ENCODE peak calls at places on chromosomes 16 and 17, in four cellular contexts. G, S, R and O are unnamed samples.

GRCh38 chr16:53126390-53126789 is 71.6 kb downstream of the CHD9 start:
- DNase-seq in G (no peak), R (no peak), S (no peak), O (no peak)

GRCh38 chr16:19520861-19521331 is 1.0 kb downstream of the GDE1 start:
- DNase-seq in G (peak), R (peak), S (peak), O (no peak)

GRCh38 chr17:42695500-42695899 is 13.2 kb downstream of the CNTNAP1 start:
- DNase-seq in S (no peak), R (no peak), G (no peak), O (peak)

GRCh38 chr17:78527345-78527744 is 49.9 kb downstream of the DNAH17 start:
- DNase-seq in R (no peak), S (no peak), G (no peak), O (no peak)

GRCh38 chr17:12422632-12423031 is 243.1 kb upstream of the MYOCD start:
- DNase-seq in G (no peak), R (no peak), S (no peak), O (no peak)

GRCh38 chr16:81259916-81260315 is 21.4 kb downstream of the BCO1 start:
- DNase-seq in G (no peak), S (no peak), R (no peak), O (no peak)

GRCh38 chr16:89596957-89597644 is 16.3 kb upstream of the DPEP1 start:
- DNase-seq in R (no peak), S (no peak), G (no peak), O (no peak)

GRCh38 chr16:57147381-57148191 is 38.3 kb downstream of the PSME3IP1 start:
- DNase-seq in S (no peak), G (no peak), R (peak), O (no peak)

GRCh38 chr16:3089717-3090592 is 9.1 kb downstream of the ZSCAN10 start:
- DNase-seq in G (no peak), R (no peak), S (no peak), O (no peak)

DNA sequence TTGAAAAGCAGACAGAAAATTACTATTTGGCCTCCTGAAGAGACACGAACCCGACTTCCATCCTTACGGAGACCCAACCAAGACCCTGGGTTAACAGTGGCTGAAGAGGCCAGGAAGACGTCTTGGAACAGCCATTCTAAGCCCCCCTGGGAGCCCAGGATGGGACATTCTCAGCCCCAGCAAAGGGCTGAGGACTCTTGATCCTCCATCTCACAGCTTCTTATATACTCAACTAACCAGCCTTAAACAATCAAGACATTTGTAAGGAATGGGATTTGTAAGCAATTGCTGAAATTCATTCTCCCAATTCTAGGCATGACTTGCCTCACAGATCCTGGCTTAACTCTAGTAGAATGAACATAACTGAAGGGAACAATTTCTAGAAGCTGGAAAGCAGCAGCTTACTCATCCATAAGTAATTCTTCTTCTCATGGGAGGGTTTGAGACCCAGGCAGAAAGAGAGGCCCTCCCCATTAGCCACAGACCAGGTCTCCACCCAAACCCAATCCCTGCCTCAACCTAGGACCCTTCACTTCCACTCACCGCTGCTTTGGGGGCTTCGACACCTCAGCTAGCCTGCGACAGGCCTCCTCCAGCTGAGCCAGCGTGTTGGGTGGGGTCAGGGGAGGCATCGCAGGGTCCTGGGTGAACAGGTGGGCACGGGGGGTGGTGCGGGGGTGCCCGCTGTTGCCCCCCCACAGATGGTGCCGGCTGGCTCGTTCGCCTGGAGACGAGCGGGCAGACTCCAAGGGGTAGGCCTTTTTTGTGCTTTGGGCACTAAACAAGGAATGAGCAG is 25.5 kb downstream of the AXIN2 start:
- DNase-seq in R (no peak), G (no peak), S (no peak), O (no peak)
- TF ChIP-seq SPI1 in R (no peak), G (no peak), S (no peak), O (no peak)

GRCh38 chr17:27668488-27668823 is 37.5 kb downstream of the LGALS9 start:
- DNase-seq in R (no peak), S (no peak), G (no peak), O (no peak)
- TF ChIP-seq SPI1 in R (no peak), S (no peak), G (no peak), O (no peak)

DNA sequence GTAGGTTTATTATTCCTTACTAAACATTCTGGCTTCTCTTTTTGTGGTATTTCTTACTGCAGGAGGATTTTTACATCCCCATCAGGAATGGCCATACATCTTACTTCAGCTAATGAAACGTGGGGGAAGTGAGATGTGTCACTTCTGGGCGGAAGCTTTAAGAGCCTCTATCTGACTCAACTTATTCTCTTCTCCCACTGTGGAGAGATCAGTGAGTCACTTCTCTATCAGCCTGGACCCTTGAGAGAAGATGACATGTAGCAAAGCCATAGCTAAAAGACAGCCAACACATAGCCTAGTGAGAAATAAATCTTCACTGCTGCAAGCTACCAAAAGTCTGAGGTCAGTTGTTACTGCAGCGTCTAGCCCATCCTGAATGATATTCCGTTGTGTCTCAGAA is 1066.7 kb upstream of the RBFOX1 start:
- DNase-seq in S (no peak), G (no peak), R (no peak), O (no peak)
- TF ChIP-seq SPI1 in S (no peak), G (no peak), R (no peak), O (no peak)

GRCh38 chr17:45431531-45432404 is 902 bp downstream of the ARHGAP27 start:
- DNase-seq in G (no peak), R (peak), S (peak), O (peak)
- TF ChIP-seq SPI1 in G (no peak), R (no peak), S (no peak), O (no peak)

DNA sequence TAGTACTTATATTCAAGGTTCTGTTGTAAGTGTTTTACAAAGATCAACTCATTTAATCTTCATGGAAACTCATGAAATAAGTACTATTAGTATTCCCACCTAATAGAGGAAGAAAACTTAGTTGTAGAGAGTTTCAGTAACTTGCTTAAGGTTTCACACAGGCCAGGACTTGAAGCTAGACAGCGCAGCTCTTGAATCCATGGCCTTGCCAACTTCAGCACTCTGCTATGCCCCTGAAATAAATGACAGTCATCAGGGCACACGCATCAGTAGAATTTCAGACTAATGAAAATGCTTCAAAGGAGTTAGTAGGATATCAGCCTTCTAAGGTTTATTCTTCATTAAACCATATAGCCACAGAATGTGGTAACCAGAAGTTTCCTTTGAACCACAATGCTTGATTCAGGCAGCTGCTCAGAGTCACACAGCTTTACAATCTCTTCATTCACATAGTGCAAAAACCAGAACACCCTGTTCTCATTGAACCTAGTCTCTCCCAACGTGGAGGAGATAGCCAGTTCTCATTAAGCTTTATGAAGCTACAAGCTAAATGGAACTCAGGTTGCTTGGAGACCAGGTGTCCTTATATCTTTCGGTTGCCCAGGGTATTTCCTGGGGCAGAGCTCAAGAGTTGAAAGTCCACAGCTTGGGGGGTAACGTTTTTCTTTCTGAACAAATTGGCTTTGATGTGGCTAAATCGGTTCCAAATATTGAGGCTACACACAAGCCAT is 39.7 kb downstream of the KCNJ2 start:
- DNase-seq in R (no peak), G (peak), S (no peak), O (no peak)
- TF ChIP-seq SPI1 in R (no peak), G (no peak), S (no peak), O (no peak)